ENCODE peak calls at places on chromosomes 5 and 9, in eight cellular contexts. B is upper lobe of right lung; S is astrocyte; Z is cardiac muscle cell; C is CD4-positive, alpha-beta T cell; D is hepatic stellate cell; T is thyroid gland; G is stimulated activated CD4-positive, alpha-beta T cell treated with anti-CD3 and anti-CD28 coated beads, Interleukin-15, amount 100 ng/mL, for 1 hour. Q is an unnamed sample.

GRCh38 chr9:88789785-88790184 is 201.5 kb upstream of the S1PR3 start:
- DNase-seq in T (no peak), G (no peak), C (no peak), B (no peak), Z (peak), S (peak), D (no peak), Q (no peak)

GRCh38 chr5:177509361-177509951 is at the start of gene DOK3:
- DNase-seq in D (no peak), T (no peak), G (no peak), B (peak), Z (no peak), S (no peak), C (no peak), Q (no peak)

GRCh38 chr5:89343666-89344065 is 460.7 kb upstream of the MEF2C start:
- DNase-seq in C (no peak), G (no peak), T (no peak), S (peak), B (no peak), Z (no peak), D (no peak), Q (no peak)

GRCh38 chr5:72195581-72195980 is 88.3 kb downstream of the MAP1B start:
- DNase-seq in Z (no peak), G (no peak), D (no peak), B (no peak), C (no peak), S (no peak), T (no peak), Q (no peak)

GRCh38 chr9:21395778-21396717 is 10.8 kb upstream of the IFNA2 start:
- DNase-seq in G (no peak), D (no peak), C (peak), B (peak), T (peak), Z (peak), S (no peak), Q (peak)

GRCh38 chr5:1762878-1763547 is 36.6 kb downstream of the MRPL36 start:
- DNase-seq in D (no peak), S (no peak), G (no peak), B (peak), T (no peak), C (no peak), Z (no peak), Q (no peak)

GRCh38 chr5:150350524-150351344 is 6.8 kb upstream of the TCOF1 start:
- DNase-seq in C (no peak), G (peak), S (peak), B (peak), T (peak), D (peak), Z (peak), Q (peak)

GRCh38 chr5:10762776-10763500 is 1.9 kb upstream of the DAP start:
- DNase-seq in B (no peak), G (no peak), Z (no peak), C (no peak), T (no peak), S (no peak), D (no peak), Q (peak)

GRCh38 chr5:24163091-24163490 is 481.7 kb downstream of the CDH10 start:
- DNase-seq in Z (no peak), T (no peak), S (no peak), G (no peak), B (no peak), C (no peak), D (no peak), Q (no peak)

GRCh38 chr5:167489202-167489601 is 802.2 kb upstream of the WWC1 start:
- DNase-seq in C (no peak), B (no peak), G (no peak), T (no peak), Z (peak), D (no peak), S (peak), Q (no peak)

Q was measured in prostate gland.